ENCODE peak calls at places on chromosome 2, in seven cellular contexts. J, M, S, H, B, R and T are unnamed samples.

GRCh38 chr2:67304300-67304890 is 92.7 kb upstream of the ETAA1 start:
- DNase-seq in M (no peak), J (no peak), R (no peak), H (no peak), B (no peak), S (no peak), T (no peak)

GRCh38 chr2:102144128-102144527 is 1.6 kb downstream of the IL1R1 start:
- DNase-seq in J (no peak), B (no peak), H (no peak), S (no peak), M (no peak), R (no peak), T (no peak)

GRCh38 chr2:224222320-224222719 is 179.6 kb downstream of the FAM124B start:
- DNase-seq in H (no peak), B (no peak), M (no peak), R (no peak), S (no peak), J (no peak), T (no peak)

GRCh38 chr2:63189026-63189425 is 138.4 kb downstream of the OTX1 start:
- DNase-seq in S (peak), M (peak), H (peak), B (peak), J (peak), R (peak), T (peak)

GRCh38 chr2:70767094-70767698 is 804 bp downstream of the ADD2 start:
- DNase-seq in B (peak), S (peak), M (peak), J (no peak), R (no peak), H (no peak), T (peak)

GRCh38 chr2:124908411-124908810 is 883.3 kb downstream of the CNTNAP5 start:
- DNase-seq in B (no peak), S (no peak), H (no peak), M (no peak), J (no peak), R (no peak), T (no peak)

GRCh38 chr2:177763532-177764265 is 308.9 kb downstream of the PDE11A start:
- DNase-seq in M (peak), R (no peak), H (peak), B (peak), S (peak), J (peak), T (peak)

GRCh38 chr2:134819334-134819733 is 19.1 kb upstream of the ACMSD start:
- DNase-seq in J (no peak), B (no peak), R (no peak), H (no peak), S (no peak), M (no peak), T (no peak)

GRCh38 chr2:128260239-128261138 is 58.2 kb downstream of the HS6ST1 start:
- DNase-seq in J (peak), B (peak), S (peak), M (no peak), R (no peak), H (no peak), T (no peak)

GRCh38 chr2:65576861-65577601 is 144.6 kb upstream of the SPRED2 start:
- DNase-seq in S (no peak), B (no peak), H (no peak), M (no peak), J (peak), R (no peak), T (no peak)

GRCh38 chr2:158378926-158379325 is 77.6 kb downstream of the CCDC148 start:
- DNase-seq in J (no peak), S (no peak), R (no peak), M (no peak), H (no peak), B (no peak), T (no peak)

GRCh38 chr2:233961905-233962304 is 44.7 kb downstream of the TRPM8 start:
- DNase-seq in R (no peak), H (no peak), B (no peak), J (no peak), S (no peak), M (no peak), T (no peak)

GRCh38 chr2:192000196-192000990 is 153.5 kb upstream of the CAVIN2 start:
- DNase-seq in R (no peak), J (no peak), M (no peak), H (no peak), B (no peak), S (no peak), T (no peak)

GRCh38 chr2:9178110-9178904 is 28.3 kb upstream of the ASAP2 start:
- DNase-seq in M (no peak), S (no peak), B (no peak), J (no peak), R (peak), H (no peak), T (no peak)

GRCh38 chr2:172437419-172438063 is 10.2 kb downstream of the ITGA6 start:
- DNase-seq in S (no peak), M (no peak), R (peak), B (no peak), H (peak), J (no peak), T (no peak)

GRCh38 chr2:226835420-226835795 is 446 bp upstream of the RHBDD1 start:
- DNase-seq in H (no peak), S (peak), B (no peak), M (peak), J (no peak), R (no peak), T (peak)

GRCh38 chr2:109290887-109291675 is 162.1 kb downstream of the SH3RF3 start:
- DNase-seq in R (no peak), B (no peak), M (no peak), S (no peak), J (no peak), H (no peak), T (no peak)

GRCh38 chr2:66573412-66573811 is 138.5 kb downstream of the MEIS1 start:
- DNase-seq in J (no peak), B (no peak), M (no peak), R (no peak), H (no peak), S (peak), T (no peak)

GRCh38 chr2:36482576-36483214 is 115.3 kb downstream of the FEZ2 start:
- DNase-seq in M (no peak), B (no peak), J (peak), H (no peak), S (no peak), R (no peak), T (no peak)

GRCh38 chr2:62077239-62077638 is 118.7 kb upstream of the B3GNT2 start:
- DNase-seq in J (no peak), H (no peak), M (no peak), R (no peak), B (no peak), S (no peak), T (no peak)

GRCh38 chr2:111017909-111018308 is 102.8 kb upstream of the BCL2L11 start:
- DNase-seq in R (no peak), H (no peak), M (no peak), J (no peak), S (no peak), B (no peak), T (no peak)

GRCh38 chr2:110773470-110773921 is 41.1 kb downstream of the ACOXL start:
- DNase-seq in R (no peak), H (no peak), J (peak), B (no peak), M (no peak), S (no peak), T (no peak)

GRCh38 chr2:220144411-220144810 is 517.0 kb downstream of the SLC4A3 start:
- DNase-seq in M (no peak), B (no peak), J (no peak), H (no peak), R (no peak), S (no peak), T (no peak)

GRCh38 chr2:4732560-4732959 is 959.6 kb upstream of the SOX11 start:
- DNase-seq in S (no peak), J (no peak), B (no peak), M (no peak), R (no peak), H (no peak), T (no peak)
- TF ChIP-seq TAF1 in S (no peak), J (no peak), B (no peak), M (no peak), R (no peak), H (no peak), T (no peak)

GRCh38 chr2:174992886-174993285 is 12.3 kb downstream of the CHN1 start:
- DNase-seq in H (no peak), S (no peak), B (no peak), R (no peak), J (no peak), M (no peak), T (no peak)

GRCh38 chr2:174997110-174997509 is 8.1 kb downstream of the CHN1 start:
- DNase-seq in J (no peak), B (no peak), H (no peak), M (no peak), R (no peak), S (no peak), T (no peak)

DNA sequence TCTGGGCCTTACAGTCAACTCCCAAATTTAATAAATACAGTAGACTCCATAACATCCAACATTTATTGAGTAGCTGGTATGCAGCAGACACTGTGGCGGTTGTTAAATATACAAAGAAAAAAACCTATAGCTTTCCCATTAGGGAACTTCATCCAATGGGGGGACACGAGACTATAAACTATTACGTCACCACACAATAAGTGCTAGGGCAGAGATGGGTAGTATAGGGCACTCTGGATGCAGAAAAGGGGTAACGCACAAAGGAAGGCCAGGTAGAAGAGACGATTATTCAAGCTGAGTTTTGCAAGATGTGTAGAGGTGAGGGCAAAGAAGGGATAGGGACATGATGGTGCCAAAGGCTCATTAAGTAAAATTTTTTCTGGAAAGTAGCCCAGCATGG is 10.8 kb downstream of the CHN1 start:
- DNase-seq in B (no peak), H (no peak), M (no peak), S (no peak), J (no peak), R (no peak), T (no peak)
- TF ChIP-seq TAF1 in B (no peak), H (no peak), M (no peak), S (no peak), J (no peak), R (no peak), T (no peak)

GRCh38 chr2:164734196-164734595 is 107.4 kb downstream of the COBLL1 start:
- DNase-seq in S (no peak), B (no peak), J (no peak), H (no peak), M (no peak), R (no peak), T (no peak)
- TF ChIP-seq TAF1 in S (no peak), B (no peak), J (no peak), H (no peak), M (no peak), R (no peak), T (no peak)

GRCh38 chr2:126837926-126838717 is 60.6 kb upstream of the TEX51 start:
- DNase-seq in B (no peak), H (no peak), R (no peak), S (no peak), J (no peak), M (no peak), T (no peak)
- TF ChIP-seq TAF1 in B (no peak), H (no peak), R (no peak), S (no peak), J (no peak), M (no peak), T (no peak)

GRCh38 chr2:229726643-229727042 is 12.3 kb upstream of the DNER start:
- DNase-seq in J (no peak), S (no peak), R (no peak), H (no peak), M (no peak), B (no peak), T (no peak)
- TF ChIP-seq TAF1 in J (no peak), S (no peak), R (no peak), H (no peak), M (no peak), B (no peak), T (no peak)

GRCh38 chr2:25979006-25979405 is 3.3 kb downstream of the KIF3C start:
- DNase-seq in H (no peak), B (no peak), S (no peak), M (no peak), J (no peak), R (no peak), T (no peak)
- TF ChIP-seq TAF1 in H (no peak), B (no peak), S (no peak), M (no peak), J (no peak), R (no peak), T (no peak)

DNA sequence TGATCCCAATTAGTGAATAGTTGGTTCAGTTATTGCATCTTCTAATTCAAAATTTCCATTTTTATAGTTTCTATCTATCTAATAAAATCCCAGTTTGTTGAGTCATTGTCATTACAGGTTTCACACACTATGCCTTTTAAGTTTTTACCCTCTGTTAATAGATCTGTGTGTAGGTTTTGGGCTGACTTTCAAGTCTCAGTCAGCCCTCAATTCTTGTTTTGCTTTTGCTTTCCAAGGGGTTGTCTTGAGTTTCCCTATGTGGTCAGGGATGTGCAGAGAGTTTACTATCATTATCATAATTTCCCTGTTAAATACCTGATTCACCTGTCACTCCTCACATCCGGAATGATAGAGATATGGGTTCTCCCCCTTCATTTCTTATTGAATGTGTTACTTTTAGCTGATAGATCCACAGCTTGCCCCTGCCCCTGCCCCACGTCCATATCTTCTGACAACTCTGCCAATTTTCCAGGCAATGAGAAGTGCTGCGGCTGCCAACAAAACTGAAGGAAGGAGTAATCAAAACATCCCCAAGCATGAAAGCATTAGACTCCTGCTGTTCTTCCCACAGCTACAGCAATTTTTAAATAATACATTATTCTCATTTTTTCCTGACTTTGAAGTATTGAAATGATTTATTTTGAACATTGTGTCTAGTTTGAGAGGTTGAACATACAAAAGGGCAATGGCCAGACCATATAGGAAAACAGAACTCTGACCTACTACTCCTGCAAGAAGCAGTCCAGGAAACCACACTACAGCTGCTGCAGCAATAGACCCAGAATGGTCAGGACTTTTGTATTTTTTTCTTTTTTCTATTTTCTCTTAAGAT is 1064.7 kb downstream of the SUCLG1 start:
- DNase-seq in S (no peak), M (no peak), R (no peak), H (no peak), J (no peak), B (no peak), T (no peak)
- TF ChIP-seq TAF1 in S (no peak), M (no peak), R (no peak), H (no peak), J (no peak), B (no peak), T (no peak)

GRCh38 chr2:238633426-238634328 is 206.9 kb downstream of the ASB1 start:
- DNase-seq in R (no peak), M (no peak), J (no peak), H (no peak), S (peak), B (no peak), T (no peak)

GRCh38 chr2:238634701-238635402 is 208.1 kb downstream of the ASB1 start:
- DNase-seq in R (no peak), S (peak), J (no peak), M (no peak), B (no peak), H (no peak), T (no peak)

GRCh38 chr2:238636269-238637073 is 209.7 kb downstream of the ASB1 start:
- DNase-seq in R (no peak), J (no peak), M (no peak), H (no peak), S (peak), B (no peak), T (no peak)

GRCh38 chr2:238638100-238638981 is 209.5 kb upstream of the TWIST2 start:
- DNase-seq in H (no peak), S (peak), R (no peak), M (no peak), B (no peak), J (no peak), T (no peak)

DNA sequence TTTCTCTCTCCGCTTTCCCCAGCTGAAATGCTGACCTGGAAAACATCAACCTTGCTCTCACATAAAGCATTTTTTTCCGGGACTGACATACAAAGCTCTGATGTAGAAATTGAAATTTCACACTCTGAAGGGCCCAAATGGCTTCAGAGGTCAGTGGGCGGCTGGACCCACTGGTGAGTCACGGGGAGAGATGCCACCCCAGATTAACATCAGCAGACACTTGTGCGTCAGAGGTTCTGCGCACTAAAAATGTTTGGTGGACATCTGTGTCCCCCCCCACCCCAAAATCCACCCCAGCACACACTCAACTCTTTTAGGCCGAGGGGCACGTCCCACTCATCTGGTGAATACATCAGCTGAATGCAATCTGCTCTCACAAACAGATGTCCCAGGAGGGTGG is 208.9 kb downstream of the ASB1 start:
- DNase-seq in H (no peak), B (peak), J (no peak), R (no peak), M (no peak), S (peak), T (no peak)
- TF ChIP-seq TAF1 in H (no peak), B (no peak), J (no peak), R (no peak), M (no peak), S (no peak), T (no peak)